ENCODE peak calls at places on chromosome 11, in six cellular contexts. L is K562, F is GM12878, Q is HL-60, D is HepG2, X is H1. I is an unnamed sample.

GRCh38 chr11:13249992-13250391 is 27.6 kb upstream of the BMAL1 start:
- DNase-seq in L (no peak), F (no peak), Q (no peak), D (no peak), X (no peak), I (no peak)

GRCh38 chr11:2787816-2788750 is 88.3 kb upstream of the KCNQ1OT1 start:
- DNase-seq in L (no peak), F (no peak), Q (no peak), D (peak), X (peak), I (no peak)

GRCh38 chr11:124277809-124278208 is 21.6 kb downstream of the OR8G5 start:
- DNase-seq in L (no peak), F (no peak), Q (peak), D (no peak), X (peak), I (no peak)

GRCh38 chr11:125224391-125225015 is 60.0 kb downstream of the PKNOX2 start:
- DNase-seq in L (peak), F (no peak), Q (no peak), D (peak), X (no peak), I (peak)

GRCh38 chr11:129324533-129325175 is 51.0 kb upstream of the BARX2 start:
- DNase-seq in L (no peak), F (no peak), Q (peak), D (peak), X (peak), I (no peak)

GRCh38 chr11:75728992-75729391 is 11.4 kb downstream of the MOGAT2 start:
- DNase-seq in L (no peak), F (no peak), Q (no peak), D (no peak), X (no peak), I (no peak)

GRCh38 chr11:5369793-5370192 is 13.8 kb upstream of the OR51M1 start:
- DNase-seq in L (no peak), F (no peak), Q (no peak), D (no peak), X (no peak), I (peak)

GRCh38 chr11:44687310-44687842 is 39.4 kb upstream of the TSPAN18 start:
- DNase-seq in L (no peak), F (no peak), Q (no peak), D (no peak), X (no peak), I (no peak)

GRCh38 chr11:5698281-5698680 is 8.7 kb downstream of the TRIM22 start:
- DNase-seq in L (no peak), F (no peak), Q (no peak), D (no peak), X (no peak), I (no peak)

GRCh38 chr11:111676878-111677585 is 74.8 kb downstream of the SIK2 start:
- DNase-seq in L (no peak), F (no peak), Q (no peak), D (no peak), X (no peak), I (no peak)

GRCh38 chr11:130487390-130488186 is 39.1 kb downstream of the ADAMTS15 start:
- DNase-seq in L (no peak), F (no peak), Q (no peak), D (peak), X (peak), I (no peak)

GRCh38 chr11:108985611-108986279 is 320.9 kb downstream of the DDX10 start:
- DNase-seq in L (no peak), F (no peak), Q (no peak), D (no peak), X (no peak), I (no peak)

GRCh38 chr11:34342008-34342533 is 15.7 kb downstream of the ABTB2 start:
- DNase-seq in L (no peak), F (no peak), Q (no peak), D (no peak), X (no peak), I (no peak)

GRCh38 chr11:35363246-35364100 is 55.9 kb downstream of the SLC1A2 start:
- DNase-seq in L (no peak), F (no peak), Q (no peak), D (no peak), X (no peak), I (no peak)

GRCh38 chr11:12275818-12276217 is 101.6 kb upstream of the PARVA start:
- DNase-seq in L (no peak), F (no peak), Q (no peak), D (no peak), X (no peak), I (no peak)

GRCh38 chr11:3775761-3776406 is 21.5 kb downstream of the NUP98 start:
- DNase-seq in L (no peak), F (no peak), Q (no peak), D (no peak), X (no peak), I (no peak)

GRCh38 chr11:122691751-122692150 is 36.2 kb downstream of the UBASH3B start:
- DNase-seq in L (no peak), F (no peak), Q (no peak), D (peak), X (no peak), I (peak)

DNA sequence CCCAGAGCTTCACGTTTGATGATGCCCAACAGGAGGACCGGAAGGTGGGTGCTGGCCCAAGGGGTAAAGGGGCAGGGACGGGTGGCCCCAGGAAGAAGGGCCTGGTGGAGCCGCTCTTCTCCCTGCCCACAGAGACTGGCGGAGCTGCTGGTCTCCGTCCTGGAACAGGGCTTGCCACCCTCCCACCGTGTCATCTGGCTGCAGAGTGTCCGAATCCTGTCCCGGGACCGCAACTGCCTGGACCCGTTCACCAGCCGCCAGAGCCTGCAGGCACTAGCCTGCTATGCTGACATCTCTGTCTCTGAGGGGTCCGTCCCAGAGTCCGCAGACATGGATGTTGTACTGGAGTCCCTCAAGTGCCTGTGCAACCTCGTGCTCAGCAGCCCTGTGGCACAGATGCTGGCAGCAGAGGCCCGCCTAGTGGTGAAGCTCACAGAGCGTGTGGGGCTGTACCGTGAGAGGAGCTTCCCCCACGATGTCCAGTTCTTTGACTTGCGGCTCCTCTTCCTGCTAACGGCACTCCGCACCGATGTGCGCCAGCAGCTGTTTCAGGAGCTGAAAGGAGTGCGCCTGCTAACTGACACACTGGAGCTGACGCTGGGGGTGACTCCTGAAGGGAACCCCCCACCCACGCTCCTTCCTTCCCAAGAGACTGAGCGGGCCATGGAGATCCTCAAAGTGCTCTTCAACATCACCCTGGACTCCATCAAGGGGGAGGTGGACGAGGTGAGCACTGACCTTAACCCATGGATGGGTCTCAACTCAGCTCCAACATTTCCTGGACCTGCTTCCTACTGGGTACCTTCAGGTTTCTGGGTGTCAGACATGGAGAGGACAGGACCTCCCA is 2.0 kb downstream of the RIC8A start:
- DNase-seq in L (no peak), F (no peak), Q (peak), D (no peak), X (no peak), I (no peak)
- TF ChIP-seq GABPA in L (no peak), F (no peak), Q (no peak), D (no peak), X (no peak), I (no peak)

DNA sequence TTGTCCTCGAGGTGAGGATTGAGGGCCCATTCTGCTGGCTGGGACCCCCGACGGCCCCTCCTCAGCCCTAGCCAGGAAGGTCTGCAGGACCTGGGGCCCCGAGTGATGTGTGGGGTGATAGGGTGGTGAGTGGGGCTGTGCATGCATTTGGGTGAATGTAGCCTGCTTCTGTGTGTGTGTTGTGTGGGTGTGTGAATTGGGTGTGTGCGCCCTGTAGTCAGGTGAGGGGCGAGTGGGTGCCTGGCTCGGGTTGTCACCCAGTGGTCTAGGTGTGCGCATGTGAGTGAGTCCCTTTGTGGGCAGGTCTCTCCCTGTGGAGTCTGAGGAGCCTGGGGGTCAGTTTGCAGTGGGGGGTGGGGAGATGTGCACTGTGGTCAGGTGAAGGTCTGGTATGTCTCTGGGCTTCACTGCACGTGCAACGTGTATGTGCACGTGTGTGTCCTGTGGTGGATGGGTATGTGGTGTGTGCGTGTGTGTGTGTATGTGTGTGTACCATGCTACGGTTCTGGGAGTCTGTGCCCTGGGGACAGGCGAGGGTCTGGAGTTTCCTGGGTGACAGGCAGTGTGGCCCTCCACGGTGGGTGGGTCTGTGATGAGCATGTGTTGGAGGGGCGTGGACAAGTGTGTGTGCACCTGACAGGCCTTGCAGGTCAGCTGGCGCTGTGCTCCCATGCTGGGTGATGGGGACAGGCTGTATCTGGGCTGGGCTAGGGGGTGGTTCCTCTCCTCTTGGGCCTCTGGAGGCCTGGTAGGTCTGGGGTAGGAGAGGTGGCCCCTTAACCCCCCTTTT is 1.0 kb downstream of the TMEM151A start:
- DNase-seq in L (no peak), F (no peak), Q (no peak), D (no peak), X (peak), I (no peak)
- H3K4me3 ChIP-seq in L (no peak), F (no peak), Q (no peak), D (peak), X (peak), I (peak)

GRCh38 chr11:128226106-128226716 is 361.1 kb downstream of the ETS1 start:
- DNase-seq in L (no peak), F (no peak), Q (no peak), D (no peak), X (no peak), I (no peak)
- TF ChIP-seq GABPA in L (no peak), F (no peak), Q (no peak), D (no peak), X (no peak), I (no peak)

GRCh38 chr11:69986421-69987229 is 91.5 kb upstream of the ANO1 start:
- DNase-seq in L (no peak), F (no peak), Q (no peak), D (no peak), X (peak), I (no peak)

GRCh38 chr11:69985331-69985653 is 92.8 kb upstream of the ANO1 start:
- DNase-seq in L (no peak), F (no peak), Q (no peak), D (no peak), X (no peak), I (peak)

GRCh38 chr11:69983897-69984438 is 94.1 kb upstream of the ANO1 start:
- DNase-seq in L (no peak), F (no peak), Q (no peak), D (no peak), X (no peak), I (no peak)

GRCh38 chr11:69984457-69985261 is 93.5 kb upstream of the ANO1 start:
- DNase-seq in L (no peak), F (no peak), Q (no peak), D (no peak), X (peak), I (no peak)

GRCh38 chr11:69985654-69986420 is 92.3 kb upstream of the ANO1 start:
- DNase-seq in L (peak), F (no peak), Q (no peak), D (no peak), X (peak), I (peak)
- H3K4me3 ChIP-seq in L (peak), F (no peak), Q (no peak), D (no peak), X (peak), I (peak)

GRCh38 chr11:68038718-68039525 is at the start of gene TCIRG1:
- DNase-seq in L (peak), F (peak), Q (peak), D (peak), X (peak), I (peak)

GRCh38 chr11:68040957-68041591 is 2.2 kb downstream of the TCIRG1 start:
- DNase-seq in L (no peak), F (no peak), Q (no peak), D (no peak), X (peak), I (peak)

GRCh38 chr11:68041617-68042218 is 2.9 kb downstream of the TCIRG1 start:
- DNase-seq in L (no peak), F (no peak), Q (peak), D (no peak), X (peak), I (no peak)

GRCh38 chr11:68039526-68040086 is 781 bp downstream of the TCIRG1 start:
- DNase-seq in L (no peak), F (no peak), Q (no peak), D (peak), X (peak), I (peak)

DNA sequence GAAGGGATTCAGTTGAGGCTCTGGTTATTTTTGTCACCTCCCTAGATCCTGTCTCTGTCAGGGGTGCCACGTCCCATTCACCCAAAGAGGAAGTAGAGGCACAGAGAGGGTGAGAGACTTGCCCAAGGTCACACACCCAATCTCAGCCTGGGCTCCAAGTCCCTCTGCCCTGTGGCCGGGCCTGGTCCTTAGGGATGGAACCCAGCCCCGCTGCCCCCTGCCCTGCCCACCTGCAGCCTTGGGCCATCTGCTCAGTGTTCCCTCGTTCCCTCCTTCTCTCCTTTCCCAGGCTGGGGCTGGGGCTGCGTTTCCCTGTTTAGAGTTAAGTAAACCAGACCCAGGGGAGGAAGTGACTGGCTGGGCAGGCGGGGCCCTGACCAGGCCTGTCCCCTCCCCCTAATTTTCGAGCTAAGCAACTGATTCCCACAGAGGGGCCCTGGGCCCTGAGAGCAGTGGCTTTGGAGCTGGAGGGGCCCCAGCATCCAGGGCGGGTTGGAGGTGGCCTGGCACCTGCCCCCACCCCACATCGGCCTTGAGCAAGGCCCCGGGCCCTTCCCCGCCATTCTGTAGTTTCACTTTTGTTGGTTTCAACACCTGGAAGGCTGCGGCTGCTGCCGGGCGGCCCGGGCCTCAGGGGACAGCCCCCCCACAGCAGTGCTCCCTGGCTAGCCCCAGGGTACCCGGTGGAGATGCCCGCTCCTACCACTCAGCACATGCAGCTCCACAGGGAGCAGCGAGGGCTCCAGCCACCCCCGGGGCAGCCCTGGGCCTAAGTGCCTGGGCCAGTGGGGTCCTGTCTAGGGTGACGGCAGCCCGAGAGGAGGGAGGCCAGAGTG is 1.5 kb downstream of the TCIRG1 start:
- DNase-seq in L (no peak), F (peak), Q (peak), D (peak), X (peak), I (peak)
- TF ChIP-seq GABPA in L (no peak), F (no peak), Q (no peak), D (peak), X (no peak), I (no peak)

DNA sequence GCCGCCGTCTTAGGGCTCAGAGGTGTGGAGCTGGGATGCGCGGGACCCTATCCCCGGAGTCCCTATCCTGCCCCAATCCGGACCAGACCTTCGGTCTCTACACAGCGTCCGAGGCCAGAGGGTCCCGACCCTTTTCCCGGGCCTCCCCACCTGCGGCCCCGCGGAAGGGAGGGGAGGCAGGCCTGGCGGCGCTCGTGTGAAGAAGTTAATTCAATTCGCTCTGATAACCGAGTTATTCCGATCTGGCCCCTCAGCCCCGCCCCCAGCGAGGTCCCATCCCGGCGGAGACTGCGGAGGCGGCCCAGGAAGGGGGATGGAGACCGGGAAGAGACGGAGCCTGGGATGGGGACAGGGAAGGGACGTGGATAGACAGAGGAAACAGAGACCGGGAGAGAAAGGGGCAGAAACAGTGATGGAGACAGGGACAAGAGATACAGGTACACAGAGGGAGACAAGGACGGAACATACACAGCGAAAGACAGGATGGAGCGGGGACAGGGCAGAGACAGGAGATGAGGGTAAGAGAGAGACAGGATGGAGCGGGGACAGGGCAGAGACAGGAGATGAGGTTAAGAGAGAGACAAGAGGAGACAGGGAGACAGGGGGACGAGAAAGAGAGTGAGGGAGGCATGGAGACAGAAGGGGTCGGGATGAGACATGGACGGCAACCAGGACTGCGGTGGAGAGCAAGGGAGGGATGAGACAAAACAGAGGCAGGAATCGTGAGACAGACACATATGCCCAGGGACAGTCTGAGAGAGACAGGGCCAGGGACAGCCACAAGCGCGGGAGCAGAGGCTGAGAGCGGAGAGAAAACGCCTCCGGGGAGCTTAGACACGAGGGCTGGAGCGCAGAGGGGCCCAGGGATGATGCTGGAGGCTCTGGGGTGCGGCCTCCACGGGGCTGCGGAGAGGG is 598 bp upstream of the PHOX2A start:
- DNase-seq in L (no peak), F (no peak), Q (no peak), D (no peak), X (peak), I (peak)
- H3K4me3 ChIP-seq in L (no peak), F (no peak), Q (no peak), D (no peak), X (peak), I (peak)